ENCODE peak calls at places on chromosomes 13 and 19, in six cellular contexts. One of them, this sample, is unnamed.

GRCh38 chr19:43934055-43934984 is 762 bp downstream of the ZNF45 start:
- DNase-seq in left ventricle myocardium inferior: no peak
- DNase-seq in activated CD4-positive, alpha-beta T cell treated with anti-CD3 and anti-CD28 coated beads, Interleukin-2, amount 50 U/mL, for 1 hour: no peak
- DNase-seq in H54: peak
- DNase-seq in stimulated activated naive CD8-positive, alpha-beta T cell treated with anti-CD3 and anti-CD28 coated beads, Interleukin-15, amount 100 ng/mL, for 72 hours: no peak
- DNase-seq in psoas muscle: no peak
- DNase-seq in this sample: no peak

GRCh38 chr19:39160889-39161672 is 35.5 kb downstream of the PAK4 start:
- DNase-seq in left ventricle myocardium inferior: no peak
- DNase-seq in activated CD4-positive, alpha-beta T cell treated with anti-CD3 and anti-CD28 coated beads, Interleukin-2, amount 50 U/mL, for 1 hour: no peak
- DNase-seq in H54: no peak
- DNase-seq in stimulated activated naive CD8-positive, alpha-beta T cell treated with anti-CD3 and anti-CD28 coated beads, Interleukin-15, amount 100 ng/mL, for 72 hours: no peak
- DNase-seq in psoas muscle: no peak
- DNase-seq in this sample: no peak

GRCh38 chr19:3801412-3802096 is 15.4 kb upstream of the MATK start:
- DNase-seq in left ventricle myocardium inferior: peak
- DNase-seq in activated CD4-positive, alpha-beta T cell treated with anti-CD3 and anti-CD28 coated beads, Interleukin-2, amount 50 U/mL, for 1 hour: peak
- DNase-seq in H54: no peak
- DNase-seq in stimulated activated naive CD8-positive, alpha-beta T cell treated with anti-CD3 and anti-CD28 coated beads, Interleukin-15, amount 100 ng/mL, for 72 hours: peak
- DNase-seq in psoas muscle: no peak
- DNase-seq in this sample: no peak

GRCh38 chr13:25654332-25654731 is 282.6 kb downstream of the ATP8A2 start:
- DNase-seq in left ventricle myocardium inferior: no peak
- DNase-seq in activated CD4-positive, alpha-beta T cell treated with anti-CD3 and anti-CD28 coated beads, Interleukin-2, amount 50 U/mL, for 1 hour: no peak
- DNase-seq in H54: no peak
- DNase-seq in stimulated activated naive CD8-positive, alpha-beta T cell treated with anti-CD3 and anti-CD28 coated beads, Interleukin-15, amount 100 ng/mL, for 72 hours: no peak
- DNase-seq in psoas muscle: peak
- DNase-seq in this sample: no peak

GRCh38 chr19:1217366-1217765 is 11.8 kb downstream of the STK11 start:
- DNase-seq in left ventricle myocardium inferior: no peak
- DNase-seq in activated CD4-positive, alpha-beta T cell treated with anti-CD3 and anti-CD28 coated beads, Interleukin-2, amount 50 U/mL, for 1 hour: no peak
- DNase-seq in H54: no peak
- DNase-seq in stimulated activated naive CD8-positive, alpha-beta T cell treated with anti-CD3 and anti-CD28 coated beads, Interleukin-15, amount 100 ng/mL, for 72 hours: no peak
- DNase-seq in psoas muscle: no peak
- DNase-seq in this sample: no peak

GRCh38 chr13:32228330-32229041 is 86.7 kb downstream of the ZAR1L start:
- DNase-seq in left ventricle myocardium inferior: no peak
- DNase-seq in activated CD4-positive, alpha-beta T cell treated with anti-CD3 and anti-CD28 coated beads, Interleukin-2, amount 50 U/mL, for 1 hour: no peak
- DNase-seq in H54: no peak
- DNase-seq in stimulated activated naive CD8-positive, alpha-beta T cell treated with anti-CD3 and anti-CD28 coated beads, Interleukin-15, amount 100 ng/mL, for 72 hours: no peak
- DNase-seq in psoas muscle: no peak
- DNase-seq in this sample: no peak

GRCh38 chr19:12133069-12133468 is 7.1 kb downstream of the ZNF20 start:
- DNase-seq in left ventricle myocardium inferior: no peak
- DNase-seq in activated CD4-positive, alpha-beta T cell treated with anti-CD3 and anti-CD28 coated beads, Interleukin-2, amount 50 U/mL, for 1 hour: no peak
- DNase-seq in H54: no peak
- DNase-seq in stimulated activated naive CD8-positive, alpha-beta T cell treated with anti-CD3 and anti-CD28 coated beads, Interleukin-15, amount 100 ng/mL, for 72 hours: no peak
- DNase-seq in psoas muscle: no peak
- DNase-seq in this sample: no peak

GRCh38 chr13:113579686-113580085 is 4.9 kb upstream of the TFDP1 start:
- DNase-seq in left ventricle myocardium inferior: no peak
- DNase-seq in activated CD4-positive, alpha-beta T cell treated with anti-CD3 and anti-CD28 coated beads, Interleukin-2, amount 50 U/mL, for 1 hour: no peak
- DNase-seq in H54: no peak
- DNase-seq in stimulated activated naive CD8-positive, alpha-beta T cell treated with anti-CD3 and anti-CD28 coated beads, Interleukin-15, amount 100 ng/mL, for 72 hours: peak
- DNase-seq in psoas muscle: no peak
- DNase-seq in this sample: no peak

GRCh38 chr19:19436137-19436691 is 30.7 kb downstream of the GATAD2A start:
- DNase-seq in left ventricle myocardium inferior: no peak
- DNase-seq in activated CD4-positive, alpha-beta T cell treated with anti-CD3 and anti-CD28 coated beads, Interleukin-2, amount 50 U/mL, for 1 hour: no peak
- DNase-seq in H54: no peak
- DNase-seq in stimulated activated naive CD8-positive, alpha-beta T cell treated with anti-CD3 and anti-CD28 coated beads, Interleukin-15, amount 100 ng/mL, for 72 hours: no peak
- DNase-seq in psoas muscle: no peak
- DNase-seq in this sample: no peak

GRCh38 chr13:100543872-100544602 is 44.6 kb downstream of the GGACT start:
- DNase-seq in left ventricle myocardium inferior: no peak
- DNase-seq in activated CD4-positive, alpha-beta T cell treated with anti-CD3 and anti-CD28 coated beads, Interleukin-2, amount 50 U/mL, for 1 hour: no peak
- DNase-seq in H54: no peak
- DNase-seq in stimulated activated naive CD8-positive, alpha-beta T cell treated with anti-CD3 and anti-CD28 coated beads, Interleukin-15, amount 100 ng/mL, for 72 hours: no peak
- DNase-seq in psoas muscle: no peak
- DNase-seq in this sample: no peak

GRCh38 chr13:20776751-20777150 is 3.0 kb upstream of the EEF1AKMT1 start:
- DNase-seq in left ventricle myocardium inferior: no peak
- DNase-seq in activated CD4-positive, alpha-beta T cell treated with anti-CD3 and anti-CD28 coated beads, Interleukin-2, amount 50 U/mL, for 1 hour: no peak
- DNase-seq in H54: no peak
- DNase-seq in stimulated activated naive CD8-positive, alpha-beta T cell treated with anti-CD3 and anti-CD28 coated beads, Interleukin-15, amount 100 ng/mL, for 72 hours: no peak
- DNase-seq in psoas muscle: no peak
- DNase-seq in this sample: no peak

GRCh38 chr19:19276386-19276785 is 3.3 kb upstream of the TM6SF2 start:
- DNase-seq in left ventricle myocardium inferior: no peak
- DNase-seq in activated CD4-positive, alpha-beta T cell treated with anti-CD3 and anti-CD28 coated beads, Interleukin-2, amount 50 U/mL, for 1 hour: no peak
- DNase-seq in H54: no peak
- DNase-seq in stimulated activated naive CD8-positive, alpha-beta T cell treated with anti-CD3 and anti-CD28 coated beads, Interleukin-15, amount 100 ng/mL, for 72 hours: no peak
- DNase-seq in psoas muscle: no peak
- DNase-seq in this sample: no peak

GRCh38 chr19:5290336-5291262 is 50.0 kb downstream of the PTPRS start:
- DNase-seq in left ventricle myocardium inferior: no peak
- DNase-seq in activated CD4-positive, alpha-beta T cell treated with anti-CD3 and anti-CD28 coated beads, Interleukin-2, amount 50 U/mL, for 1 hour: no peak
- DNase-seq in H54: no peak
- DNase-seq in stimulated activated naive CD8-positive, alpha-beta T cell treated with anti-CD3 and anti-CD28 coated beads, Interleukin-15, amount 100 ng/mL, for 72 hours: no peak
- DNase-seq in psoas muscle: no peak
- DNase-seq in this sample: no peak

GRCh38 chr19:11973020-11973810 is 8.4 kb downstream of the ZNF763 start:
- DNase-seq in left ventricle myocardium inferior: no peak
- DNase-seq in activated CD4-positive, alpha-beta T cell treated with anti-CD3 and anti-CD28 coated beads, Interleukin-2, amount 50 U/mL, for 1 hour: no peak
- DNase-seq in H54: no peak
- DNase-seq in stimulated activated naive CD8-positive, alpha-beta T cell treated with anti-CD3 and anti-CD28 coated beads, Interleukin-15, amount 100 ng/mL, for 72 hours: no peak
- DNase-seq in psoas muscle: no peak
- DNase-seq in this sample: no peak

GRCh38 chr19:2636897-2637683 is 65.4 kb downstream of the GNG7 start:
- DNase-seq in left ventricle myocardium inferior: peak
- DNase-seq in activated CD4-positive, alpha-beta T cell treated with anti-CD3 and anti-CD28 coated beads, Interleukin-2, amount 50 U/mL, for 1 hour: peak
- DNase-seq in H54: peak
- DNase-seq in stimulated activated naive CD8-positive, alpha-beta T cell treated with anti-CD3 and anti-CD28 coated beads, Interleukin-15, amount 100 ng/mL, for 72 hours: peak
- DNase-seq in psoas muscle: peak
- DNase-seq in this sample: peak

GRCh38 chr13:52136763-52137162 is 7.9 kb upstream of the NEK5 start:
- DNase-seq in left ventricle myocardium inferior: no peak
- DNase-seq in activated CD4-positive, alpha-beta T cell treated with anti-CD3 and anti-CD28 coated beads, Interleukin-2, amount 50 U/mL, for 1 hour: no peak
- DNase-seq in H54: no peak
- DNase-seq in stimulated activated naive CD8-positive, alpha-beta T cell treated with anti-CD3 and anti-CD28 coated beads, Interleukin-15, amount 100 ng/mL, for 72 hours: no peak
- DNase-seq in psoas muscle: no peak
- DNase-seq in this sample: no peak

GRCh38 chr13:47277774-47278173 is 380.9 kb upstream of the HTR2A start:
- DNase-seq in left ventricle myocardium inferior: no peak
- DNase-seq in activated CD4-positive, alpha-beta T cell treated with anti-CD3 and anti-CD28 coated beads, Interleukin-2, amount 50 U/mL, for 1 hour: no peak
- DNase-seq in H54: no peak
- DNase-seq in stimulated activated naive CD8-positive, alpha-beta T cell treated with anti-CD3 and anti-CD28 coated beads, Interleukin-15, amount 100 ng/mL, for 72 hours: no peak
- DNase-seq in psoas muscle: no peak
- DNase-seq in this sample: no peak

GRCh38 chr19:7789447-7789846 is 26.4 kb downstream of the CLEC4M start:
- DNase-seq in left ventricle myocardium inferior: no peak
- DNase-seq in activated CD4-positive, alpha-beta T cell treated with anti-CD3 and anti-CD28 coated beads, Interleukin-2, amount 50 U/mL, for 1 hour: peak
- DNase-seq in H54: no peak
- DNase-seq in stimulated activated naive CD8-positive, alpha-beta T cell treated with anti-CD3 and anti-CD28 coated beads, Interleukin-15, amount 100 ng/mL, for 72 hours: no peak
- DNase-seq in psoas muscle: no peak
- DNase-seq in this sample: peak

GRCh38 chr19:47036233-47036651 is 12.2 kb downstream of the TMEM160 start:
- DNase-seq in left ventricle myocardium inferior: no peak
- DNase-seq in activated CD4-positive, alpha-beta T cell treated with anti-CD3 and anti-CD28 coated beads, Interleukin-2, amount 50 U/mL, for 1 hour: peak
- DNase-seq in H54: no peak
- DNase-seq in stimulated activated naive CD8-positive, alpha-beta T cell treated with anti-CD3 and anti-CD28 coated beads, Interleukin-15, amount 100 ng/mL, for 72 hours: no peak
- DNase-seq in psoas muscle: no peak
- DNase-seq in this sample: no peak

GRCh38 chr13:99976502-99977115 is 5.0 kb upstream of the ZIC2 start:
- DNase-seq in left ventricle myocardium inferior: no peak
- DNase-seq in activated CD4-positive, alpha-beta T cell treated with anti-CD3 and anti-CD28 coated beads, Interleukin-2, amount 50 U/mL, for 1 hour: no peak
- DNase-seq in H54: no peak
- DNase-seq in stimulated activated naive CD8-positive, alpha-beta T cell treated with anti-CD3 and anti-CD28 coated beads, Interleukin-15, amount 100 ng/mL, for 72 hours: no peak
- DNase-seq in psoas muscle: no peak
- DNase-seq in this sample: no peak

This sample was measured in GM12891.